ENCODE peak calls at places on chromosomes 16 and 17, in seven cellular contexts. U is NCI-H748 treated with DMSO at 0.1 percent for 48 hours; F is activated naive CD4-positive, alpha-beta T cell treated with anti-CD3 and anti-CD28 coated beads for 36 hours; A is NCI-H1930; V is stimulated activated CD4-positive, alpha-beta T cell treated with anti-CD3 and anti-CD28 coated beads, Interleukin-1b, Interleukin-23, amount 100 ng/mL, for 24 hours; H is activated CD4-positive, alpha-beta T cell treated with anti-CD3 and anti-CD28 coated beads, Interleukin-2, amount 50 U/mL, for 48 hours; W is left ventricle myocardium inferior. L is an unnamed sample.

GRCh38 chr17:83079340-83079747 is at the start of gene METRNL:
- DNase-seq in U (no peak), F (peak), A (peak), V (peak), H (peak), W (peak), L (peak)

GRCh38 chr17:68600123-68600880 is 865 bp downstream of the FAM20A start:
- DNase-seq in U (peak), F (peak), A (peak), V (no peak), H (peak), W (peak), L (no peak)

GRCh38 chr17:68034452-68034776 is 1.1 kb upstream of the KPNA2 start:
- DNase-seq in U (no peak), F (no peak), A (no peak), V (no peak), H (no peak), W (no peak), L (no peak)

GRCh38 chr17:45346255-45347015 is 29.6 kb upstream of the MAP3K14 start:
- DNase-seq in U (no peak), F (no peak), A (no peak), V (no peak), H (no peak), W (no peak), L (no peak)

GRCh38 chr17:41223821-41224220 is 2.6 kb upstream of the KRTAP9-2 start:
- DNase-seq in U (no peak), F (no peak), A (no peak), V (no peak), H (no peak), W (no peak), L (no peak)

GRCh38 chr16:67648088-67648763 is 3.3 kb downstream of the CARMIL2 start:
- DNase-seq in U (no peak), F (no peak), A (no peak), V (no peak), H (no peak), W (no peak), L (no peak)

GRCh38 chr17:8629371-8630226 is 926 bp downstream of the MYH10 start:
- DNase-seq in U (peak), F (peak), A (peak), V (no peak), H (peak), W (peak), L (no peak)

GRCh38 chr17:66468241-66469087 is 166.1 kb downstream of the PRKCA start:
- DNase-seq in U (no peak), F (peak), A (no peak), V (no peak), H (peak), W (no peak), L (no peak)

GRCh38 chr16:85220125-85220839 is 108.0 kb upstream of the CIBAR2 start:
- DNase-seq in U (peak), F (no peak), A (no peak), V (no peak), H (no peak), W (peak), L (peak)

GRCh38 chr17:30554839-30555751 is 77.9 kb downstream of the GOSR1 start:
- DNase-seq in U (no peak), F (peak), A (peak), V (no peak), H (no peak), W (no peak), L (peak)

GRCh38 chr17:59941131-59941530 is 23.4 kb downstream of the RNFT1 start:
- DNase-seq in U (no peak), F (peak), A (no peak), V (no peak), H (no peak), W (no peak), L (no peak)

GRCh38 chr16:84084570-84085270 is 32.0 kb downstream of the MBTPS1 start:
- DNase-seq in U (peak), F (peak), A (peak), V (peak), H (peak), W (peak), L (peak)

GRCh38 chr16:75965504-75966374 is 239.4 kb upstream of the CPHXL start:
- DNase-seq in U (no peak), F (no peak), A (no peak), V (no peak), H (no peak), W (no peak), L (no peak)

GRCh38 chr16:57555831-57556230 is 13.4 kb downstream of the ADGRG5 start:
- DNase-seq in U (no peak), F (no peak), A (no peak), V (no peak), H (no peak), W (no peak), L (no peak)

GRCh38 chr17:48593840-48594411 is 347 bp upstream of the HOXB5 start:
- DNase-seq in U (peak), F (peak), A (peak), V (peak), H (peak), W (peak), L (peak)

GRCh38 chr17:17837966-17838962 is 1.5 kb upstream of the SREBF1 start:
- DNase-seq in U (peak), F (peak), A (no peak), V (no peak), H (no peak), W (peak), L (no peak)

GRCh38 chr16:12964466-12964865 is 63.1 kb downstream of the SHISA9 start:
- DNase-seq in U (no peak), F (no peak), A (no peak), V (no peak), H (no peak), W (no peak), L (no peak)

GRCh38 chr17:36602030-36602737 is 801 bp downstream of the MRM1 start:
- DNase-seq in U (no peak), F (peak), A (peak), V (no peak), H (peak), W (no peak), L (no peak)

GRCh38 chr17:81232616-81233241 is 6.1 kb downstream of the TEPSIN start:
- DNase-seq in U (no peak), F (no peak), A (no peak), V (no peak), H (no peak), W (no peak), L (no peak)

GRCh38 chr17:27506348-27507218 is 50.3 kb downstream of the KSR1 start:
- DNase-seq in U (peak), F (no peak), A (no peak), V (no peak), H (no peak), W (no peak), L (no peak)

GRCh38 chr17:62899349-62899748 is 66.7 kb upstream of the TANC2 start:
- DNase-seq in U (no peak), F (no peak), A (no peak), V (no peak), H (no peak), W (peak), L (no peak)

GRCh38 chr17:3892095-3892998 is 506 bp downstream of the CAMKK1 start:
- DNase-seq in U (peak), F (peak), A (peak), V (peak), H (peak), W (peak), L (no peak)

GRCh38 chr16:2425825-2426430 is 3.3 kb upstream of the CCNF start:
- DNase-seq in U (no peak), F (no peak), A (no peak), V (no peak), H (no peak), W (no peak), L (no peak)

GRCh38 chr17:2710804-2711607 is 558 bp downstream of the CLUH start:
- DNase-seq in U (no peak), F (peak), A (no peak), V (peak), H (no peak), W (no peak), L (no peak)

GRCh38 chr17:7850970-7851437 is 3.9 kb upstream of the TMEM88 start:
- DNase-seq in U (no peak), F (no peak), A (no peak), V (no peak), H (no peak), W (no peak), L (no peak)

GRCh38 chr16:2819939-2820835 is 3.1 kb downstream of the PRSS21 start:
- DNase-seq in U (no peak), F (no peak), A (no peak), V (no peak), H (no peak), W (no peak), L (no peak)

GRCh38 chr16:8679156-8679555 is 4.7 kb downstream of the ABAT start:
- DNase-seq in U (no peak), F (no peak), A (no peak), V (no peak), H (no peak), W (no peak), L (no peak)